ENCODE peak calls at places on chromosomes 2 and 18, in four cellular contexts. E is small intestine, X is T-helper 2 cell, O is anterior cingulate cortex. K is an unnamed sample.

GRCh38 chr2:36809046-36809445 is 112.5 kb downstream of the VIT start:
- DNase-seq in O (no peak), E (no peak), X (no peak), K (no peak)

GRCh38 chr2:79782540-79782939 is 269.7 kb downstream of the CTNNA2 start:
- DNase-seq in O (no peak), X (no peak), E (no peak), K (no peak)

GRCh38 chr2:241271641-241272297 is 43.7 kb downstream of the HDLBP start:
- DNase-seq in O (peak; percentile 75), X (peak; percentile 31), E (peak; percentile 79), K (peak; percentile 77)

GRCh38 chr2:36993841-36994620 is 27.7 kb upstream of the STRN start:
- DNase-seq in X (no peak), E (no peak), O (no peak), K (no peak)

GRCh38 chr2:231991664-231992063 is 30.2 kb downstream of the DIS3L2 start:
- DNase-seq in O (no peak), X (no peak), E (peak; percentile 12), K (no peak)

GRCh38 chr2:188610050-188610444 is 318.4 kb downstream of the GULP1 start:
- DNase-seq in E (no peak), O (no peak), X (no peak), K (no peak)

GRCh38 chr2:11305338-11305737 is 39.1 kb downstream of the ROCK2 start:
- DNase-seq in O (no peak), X (no peak), E (no peak), K (no peak)

GRCh38 chr2:4219571-4219970 is 516.2 kb downstream of the DCDC2C start:
- DNase-seq in O (no peak), E (no peak), X (no peak), K (no peak)

GRCh38 chr2:24493713-24494112 is 2.7 kb downstream of the NCOA1 start:
- DNase-seq in O (no peak), E (no peak), X (no peak), K (no peak)

GRCh38 chr2:159873136-159873728 is 75.2 kb upstream of the CD302 start:
- DNase-seq in X (no peak), E (no peak), O (no peak), K (peak; percentile 27)

GRCh38 chr18:12769644-12770440 is 67.0 kb downstream of the PSMG2 start:
- DNase-seq in X (no peak), E (no peak), O (no peak), K (no peak)

GRCh38 chr2:130251520-130251864 is 53.3 kb upstream of the TUBA3E start:
- DNase-seq in E (no peak), O (no peak), X (no peak), K (no peak)

GRCh38 chr2:122627388-122627787 is 871.9 kb downstream of the TSN start:
- DNase-seq in X (no peak), E (no peak), O (no peak), K (peak; percentile 36)

GRCh38 chr2:23706613-23707078 is 220.3 kb downstream of the ATAD2B start:
- DNase-seq in E (no peak), X (no peak), O (no peak), K (no peak)

GRCh38 chr2:25257032-25257455 is 84.7 kb downstream of the DNMT3A start:
- DNase-seq in E (no peak), O (peak; percentile 23), X (no peak), K (no peak)

GRCh38 chr18:59579509-59579908 is 117.7 kb downstream of the CCBE1 start:
- DNase-seq in O (no peak), X (no peak), E (no peak), K (no peak)

GRCh38 chr2:220894069-220894468 is 678.0 kb downstream of the EPHA4 start:
- DNase-seq in O (no peak), E (no peak), X (no peak), K (no peak)

K was measured in SK-MEL-5.